ENCODE peak calls at places on chromosome 10, in five cellular contexts. One of them, this sample, is unnamed.

GRCh38 chr10:107129013-107129412 is 35.5 kb downstream of the SORCS1 start:
- DNase-seq in adrenal gland: no peak
- DNase-seq in stimulated activated CD8-positive, alpha-beta memory T cell treated with anti-CD3 and anti-CD28 coated beads, Interleukin-2, amount 100 ng/mL, for 48 hours: no peak
- DNase-seq in endothelial cell: no peak
- DNase-seq in heart left ventricle: no peak
- DNase-seq in this sample: no peak

GRCh38 chr10:110002801-110003523 is 4.8 kb upstream of the ADD3 start:
- DNase-seq in heart left ventricle: no peak
- DNase-seq in stimulated activated CD8-positive, alpha-beta memory T cell treated with anti-CD3 and anti-CD28 coated beads, Interleukin-2, amount 100 ng/mL, for 48 hours: no peak
- DNase-seq in endothelial cell: no peak
- DNase-seq in adrenal gland: no peak
- DNase-seq in this sample: no peak

GRCh38 chr10:7537126-7537525 is 126.3 kb upstream of the SFMBT2 start:
- DNase-seq in endothelial cell: no peak
- DNase-seq in stimulated activated CD8-positive, alpha-beta memory T cell treated with anti-CD3 and anti-CD28 coated beads, Interleukin-2, amount 100 ng/mL, for 48 hours: no peak
- DNase-seq in heart left ventricle: no peak
- DNase-seq in adrenal gland: no peak
- DNase-seq in this sample: no peak

GRCh38 chr10:58950618-58951017 is 225.8 kb upstream of the PHYHIPL start:
- DNase-seq in adrenal gland: no peak
- DNase-seq in heart left ventricle: no peak
- DNase-seq in stimulated activated CD8-positive, alpha-beta memory T cell treated with anti-CD3 and anti-CD28 coated beads, Interleukin-2, amount 100 ng/mL, for 48 hours: no peak
- DNase-seq in endothelial cell: no peak
- DNase-seq in this sample: no peak

GRCh38 chr10:61172182-61172926 is 228.4 kb upstream of the RHOBTB1 start:
- DNase-seq in adrenal gland: no peak
- DNase-seq in endothelial cell: no peak
- DNase-seq in stimulated activated CD8-positive, alpha-beta memory T cell treated with anti-CD3 and anti-CD28 coated beads, Interleukin-2, amount 100 ng/mL, for 48 hours: no peak
- DNase-seq in heart left ventricle: no peak
- DNase-seq in this sample: no peak

GRCh38 chr10:7165500-7166177 is 245.2 kb downstream of the SFMBT2 start:
- DNase-seq in endothelial cell: no peak
- DNase-seq in adrenal gland: no peak
- DNase-seq in heart left ventricle: no peak
- DNase-seq in stimulated activated CD8-positive, alpha-beta memory T cell treated with anti-CD3 and anti-CD28 coated beads, Interleukin-2, amount 100 ng/mL, for 48 hours: no peak
- DNase-seq in this sample: no peak

GRCh38 chr10:72466018-72466417 is 111.3 kb upstream of the DNAJB12 start:
- DNase-seq in endothelial cell: no peak
- DNase-seq in heart left ventricle: no peak
- DNase-seq in adrenal gland: no peak
- DNase-seq in stimulated activated CD8-positive, alpha-beta memory T cell treated with anti-CD3 and anti-CD28 coated beads, Interleukin-2, amount 100 ng/mL, for 48 hours: no peak
- DNase-seq in this sample: no peak

GRCh38 chr10:89217057-89217990 is 10.2 kb upstream of the CH25H start:
- DNase-seq in adrenal gland: peak; percentile 60
- DNase-seq in stimulated activated CD8-positive, alpha-beta memory T cell treated with anti-CD3 and anti-CD28 coated beads, Interleukin-2, amount 100 ng/mL, for 48 hours: no peak
- DNase-seq in heart left ventricle: peak; percentile 40
- DNase-seq in endothelial cell: peak; percentile 57
- DNase-seq in this sample: no peak

GRCh38 chr10:101611506-101611905 is 23.4 kb downstream of the DPCD start:
- DNase-seq in stimulated activated CD8-positive, alpha-beta memory T cell treated with anti-CD3 and anti-CD28 coated beads, Interleukin-2, amount 100 ng/mL, for 48 hours: no peak
- DNase-seq in adrenal gland: no peak
- DNase-seq in endothelial cell: no peak
- DNase-seq in heart left ventricle: no peak
- DNase-seq in this sample: no peak

GRCh38 chr10:12088919-12089318 is 20.2 kb downstream of the DHTKD1 start:
- DNase-seq in stimulated activated CD8-positive, alpha-beta memory T cell treated with anti-CD3 and anti-CD28 coated beads, Interleukin-2, amount 100 ng/mL, for 48 hours: no peak
- DNase-seq in heart left ventricle: no peak
- DNase-seq in endothelial cell: no peak
- DNase-seq in adrenal gland: no peak
- DNase-seq in this sample: no peak

GRCh38 chr10:126455766-126456425 is 67.6 kb upstream of the ADAM12 start:
- DNase-seq in adrenal gland: no peak
- DNase-seq in heart left ventricle: no peak
- DNase-seq in endothelial cell: no peak
- DNase-seq in stimulated activated CD8-positive, alpha-beta memory T cell treated with anti-CD3 and anti-CD28 coated beads, Interleukin-2, amount 100 ng/mL, for 48 hours: no peak
- DNase-seq in this sample: no peak

GRCh38 chr10:3745582-3745981 is 39.4 kb downstream of the KLF6 start:
- DNase-seq in stimulated activated CD8-positive, alpha-beta memory T cell treated with anti-CD3 and anti-CD28 coated beads, Interleukin-2, amount 100 ng/mL, for 48 hours: no peak
- DNase-seq in heart left ventricle: no peak
- DNase-seq in endothelial cell: no peak
- DNase-seq in adrenal gland: no peak
- DNase-seq in this sample: no peak

GRCh38 chr10:80159166-80159888 is 26.8 kb downstream of the PLAC9 start:
- DNase-seq in adrenal gland: no peak
- DNase-seq in heart left ventricle: no peak
- DNase-seq in stimulated activated CD8-positive, alpha-beta memory T cell treated with anti-CD3 and anti-CD28 coated beads, Interleukin-2, amount 100 ng/mL, for 48 hours: no peak
- DNase-seq in endothelial cell: no peak
- DNase-seq in this sample: no peak

GRCh38 chr10:3525832-3526449 is 259.1 kb downstream of the KLF6 start:
- DNase-seq in adrenal gland: peak; percentile 77
- DNase-seq in endothelial cell: no peak
- DNase-seq in heart left ventricle: no peak
- DNase-seq in stimulated activated CD8-positive, alpha-beta memory T cell treated with anti-CD3 and anti-CD28 coated beads, Interleukin-2, amount 100 ng/mL, for 48 hours: no peak
- DNase-seq in this sample: no peak

This sample was measured in right lobe of liver.